ENCODE peak calls at places on chromosomes 16 and 17, in five cellular contexts. E, C, M, L and K are unnamed samples.

GRCh38 chr17:81563861-81564586 is 11.9 kb upstream of the FAAP100 start:
- DNase-seq in C (no peak), E (no peak), M (no peak), L (peak), K (no peak)

GRCh38 chr16:30523768-30524574 is 2.4 kb downstream of the ZNF768 start:
- DNase-seq in C (no peak), L (no peak), E (no peak), M (no peak), K (no peak)

GRCh38 chr16:50670476-50670875 is 10.6 kb downstream of the SNX20 start:
- DNase-seq in C (no peak), M (no peak), L (no peak), E (no peak), K (no peak)

GRCh38 chr16:47260496-47260895 is 116.8 kb upstream of the NETO2 start:
- DNase-seq in L (no peak), E (no peak), M (no peak), C (no peak), K (no peak)

GRCh38 chr17:63780507-63780906 is 6.5 kb downstream of the DDX42 start:
- DNase-seq in E (no peak), M (no peak), C (no peak), L (peak), K (peak)

GRCh38 chr16:28623172-28623711 is 13.4 kb upstream of the SULT1A1 start:
- DNase-seq in E (peak), L (peak), M (peak), C (no peak), K (no peak)

GRCh38 chr17:38416840-38417209 is 11.4 kb upstream of the ARHGAP23 start:
- DNase-seq in M (no peak), L (no peak), C (no peak), E (no peak), K (no peak)

GRCh38 chr17:44561237-44561623 is 3.9 kb downstream of the FZD2 start:
- DNase-seq in C (no peak), M (no peak), E (no peak), L (no peak), K (no peak)

GRCh38 chr16:79816081-79816497 is 215.6 kb upstream of the MAF start:
- DNase-seq in C (no peak), E (no peak), L (no peak), M (no peak), K (no peak)

GRCh38 chr17:69218986-69219385 is 9.6 kb downstream of the ABCA10 start:
- DNase-seq in M (no peak), E (no peak), L (no peak), C (no peak), K (no peak)

GRCh38 chr17:73690581-73691135 is 46.4 kb upstream of the SDK2 start:
- DNase-seq in L (no peak), E (no peak), C (peak), M (no peak), K (no peak)

GRCh38 chr17:38663125-38663751 is 11.5 kb downstream of the EPOP start:
- DNase-seq in C (peak), M (no peak), L (peak), E (peak), K (no peak)

GRCh38 chr16:84292032-84292431 is 2.6 kb upstream of the WFDC1 start:
- DNase-seq in L (no peak), E (no peak), M (no peak), C (no peak), K (no peak)

GRCh38 chr16:46739934-46740333 is 8.2 kb downstream of the MYLK3 start:
- DNase-seq in M (no peak), C (no peak), E (no peak), L (no peak), K (no peak)

GRCh38 chr17:50129946-50130777 is at the start of gene SAMD14:
- DNase-seq in C (peak), E (peak), M (peak), L (no peak), K (no peak)

GRCh38 chr17:70251704-70252103 is 82.4 kb downstream of the KCNJ2 start:
- DNase-seq in E (no peak), C (no peak), M (no peak), L (no peak), K (no peak)

GRCh38 chr17:48128411-48128810 is 20.8 kb downstream of the SNX11 start:
- DNase-seq in L (no peak), M (no peak), E (no peak), C (no peak), K (no peak)

GRCh38 chr16:3215601-3216262 is 19.2 kb downstream of the ZNF200 start:
- DNase-seq in L (no peak), C (no peak), M (peak), E (peak), K (no peak)

GRCh38 chr17:50221500-50222480 is 20.4 kb upstream of the COL1A1 start:
- DNase-seq in C (no peak), E (no peak), L (peak), M (no peak), K (no peak)

GRCh38 chr17:63843387-63844292 is 1.2 kb upstream of the SMARCD2 start:
- DNase-seq in M (no peak), C (no peak), L (no peak), E (no peak), K (no peak)

GRCh38 chr17:49932131-49932723 is 36.8 kb upstream of the DLX4 start:
- DNase-seq in C (no peak), L (no peak), E (no peak), M (no peak), K (no peak)

GRCh38 chr17:44083250-44083849 is 12.8 kb downstream of the G6PC3 start:
- DNase-seq in E (no peak), M (no peak), L (peak), C (peak), K (no peak)

GRCh38 chr16:30838876-30839471 is 52.0 kb upstream of the ZNF629 start:
- DNase-seq in L (no peak), C (no peak), E (no peak), M (no peak), K (no peak)

GRCh38 chr17:80388175-80388574 is 26.8 kb upstream of the ENDOV start:
- DNase-seq in C (no peak), M (no peak), E (no peak), L (no peak), K (no peak)

GRCh38 chr17:78608122-78608803 is 31.1 kb upstream of the DNAH17 start:
- DNase-seq in E (no peak), L (no peak), C (no peak), M (no peak), K (no peak)
- H3K27ac ChIP-seq in E (no peak), L (no peak), C (no peak), M (no peak), K (no peak)

GRCh38 chr17:2266045-2266864 is 37.3 kb downstream of the SMG6 start:
- DNase-seq in M (peak), L (no peak), C (no peak), E (peak), K (no peak)
- H3K27ac ChIP-seq in M (peak), L (no peak), C (no peak), E (peak), K (no peak)

DNA sequence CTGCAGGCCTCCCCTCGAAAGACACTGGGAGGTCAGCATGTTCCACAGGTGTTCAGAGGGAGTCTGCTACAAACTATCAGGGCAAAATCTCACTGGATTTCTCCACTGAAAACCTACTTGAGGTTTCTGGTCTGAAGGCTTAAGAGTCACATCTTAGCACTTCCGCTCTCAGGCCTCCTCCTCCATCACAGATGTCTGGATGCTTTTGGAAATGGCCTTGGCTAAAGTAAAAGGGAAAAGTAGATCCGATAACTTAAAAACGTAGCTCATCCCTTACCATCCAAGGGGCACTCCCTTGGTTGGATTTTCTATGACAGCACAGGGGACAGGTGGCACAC is 14.4 kb downstream of the GINS2 start:
- DNase-seq in M (no peak), E (no peak), C (no peak), L (no peak), K (no peak)
- H3K27ac ChIP-seq in M (no peak), E (no peak), C (no peak), L (no peak), K (no peak)

GRCh38 chr17:39921323-39921722 is 2.9 kb upstream of the GSDMB start:
- DNase-seq in L (no peak), M (no peak), C (no peak), E (no peak), K (no peak)
- H3K27ac ChIP-seq in L (no peak), M (no peak), C (no peak), E (peak), K (no peak)

DNA sequence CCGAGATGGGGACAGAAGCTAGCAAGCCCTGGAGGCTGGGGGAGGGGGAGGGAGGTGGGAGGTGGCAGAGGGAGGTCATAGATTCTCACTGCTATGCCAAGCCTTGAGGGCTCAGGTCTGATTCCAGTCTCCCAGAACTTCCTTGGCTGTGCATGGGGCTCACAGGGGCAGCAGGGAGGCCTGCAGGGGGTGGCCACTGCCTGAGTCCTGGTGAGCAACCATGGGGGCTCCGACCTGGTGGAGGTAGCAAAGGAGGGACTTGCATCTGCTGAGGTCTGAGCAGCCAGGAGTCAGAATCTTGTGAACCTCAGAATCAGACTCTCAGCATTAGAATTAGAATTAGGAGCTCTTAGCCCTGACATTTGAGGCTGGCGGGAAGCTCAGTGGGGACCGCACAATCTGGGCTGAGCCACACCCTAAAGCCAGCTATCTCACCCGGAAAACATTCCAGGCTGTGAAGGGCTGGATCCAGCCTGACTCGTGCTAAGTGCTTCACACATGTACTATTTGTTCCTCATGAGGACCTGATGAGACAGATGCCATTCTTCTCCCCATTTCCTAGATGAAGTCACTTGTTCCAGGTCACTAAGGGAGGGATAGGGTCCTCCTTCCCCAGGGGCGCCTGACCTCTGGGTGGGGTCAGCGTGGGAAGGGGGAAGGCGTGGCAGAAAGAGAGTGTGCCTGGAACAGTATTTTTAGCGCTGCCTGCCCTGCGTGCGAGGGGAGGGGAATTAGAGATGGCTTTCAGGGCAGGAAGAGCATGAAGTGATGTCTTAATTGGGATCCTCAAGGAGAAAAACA is 17.3 kb upstream of the KCNJ12 start:
- DNase-seq in E (no peak), L (peak), C (no peak), M (no peak), K (no peak)
- H3K27ac ChIP-seq in E (no peak), L (no peak), C (no peak), M (no peak), K (no peak)

GRCh38 chr17:28935744-28936460 is 15.4 kb downstream of the PHF12 start:
- DNase-seq in M (no peak), L (no peak), C (no peak), E (no peak), K (no peak)
- H3K27ac ChIP-seq in M (no peak), L (no peak), C (no peak), E (no peak), K (no peak)